ENCODE peak calls at places on chromosome 11, in ten cellular contexts. N is A549, V is transverse colon, A is sigmoid colon, O is testis, U is adrenal gland, K is spleen, J is HCT116, P is GM12891, B is right lobe of liver. D is an unnamed sample.

GRCh38 chr11:122843281-122844150 is 5.2 kb downstream of the CRTAM start:
- DNase-seq in N (no peak), V (no peak), A (no peak), O (no peak), U (no peak), K (no peak), J (no peak), P (peak), B (no peak), D (peak)

GRCh38 chr11:95301497-95301896 is 70.5 kb upstream of the SESN3 start:
- DNase-seq in N (no peak), V (no peak), A (no peak), O (no peak), U (peak), K (no peak), J (no peak), P (no peak), B (no peak), D (no peak)

GRCh38 chr11:66113132-66113856 is 43.2 kb downstream of the PACS1 start:
- DNase-seq in N (peak), V (no peak), A (no peak), O (no peak), U (no peak), K (no peak), J (peak), P (no peak), B (no peak), D (no peak)

GRCh38 chr11:131978351-131978750 is 607.9 kb downstream of the NTM start:
- DNase-seq in N (no peak), V (no peak), A (no peak), O (no peak), U (no peak), K (no peak), J (no peak), P (no peak), B (no peak), D (no peak)

GRCh38 chr11:37072538-37072937 is 474.5 kb upstream of the RAG2 start:
- DNase-seq in N (no peak), V (no peak), A (no peak), O (no peak), U (no peak), K (no peak), J (no peak), P (no peak), B (no peak), D (no peak)

GRCh38 chr11:130528301-130528651 is 79.8 kb downstream of the ADAMTS15 start:
- DNase-seq in N (no peak), V (no peak), A (no peak), O (no peak), U (no peak), K (no peak), J (no peak), P (no peak), B (no peak), D (no peak)

GRCh38 chr11:66188580-66188979 is 79.9 kb upstream of the RAB1B start:
- DNase-seq in N (no peak), V (no peak), A (no peak), O (no peak), U (no peak), K (no peak), J (no peak), P (no peak), B (no peak), D (no peak)

GRCh38 chr11:126188332-126189108 is 22.9 kb downstream of the RPUSD4 start:
- DNase-seq in N (no peak), V (peak), A (no peak), O (no peak), U (no peak), K (peak), J (no peak), P (peak), B (no peak), D (no peak)

GRCh38 chr11:33387586-33387985 is 130.4 kb downstream of the HIPK3 start:
- DNase-seq in N (no peak), V (no peak), A (no peak), O (no peak), U (no peak), K (no peak), J (no peak), P (no peak), B (no peak), D (no peak)

GRCh38 chr11:14552089-14552488 is 31.9 kb upstream of the PSMA1 start:
- DNase-seq in N (no peak), V (no peak), A (no peak), O (no peak), U (no peak), K (no peak), J (no peak), P (no peak), B (no peak), D (no peak)

DNA sequence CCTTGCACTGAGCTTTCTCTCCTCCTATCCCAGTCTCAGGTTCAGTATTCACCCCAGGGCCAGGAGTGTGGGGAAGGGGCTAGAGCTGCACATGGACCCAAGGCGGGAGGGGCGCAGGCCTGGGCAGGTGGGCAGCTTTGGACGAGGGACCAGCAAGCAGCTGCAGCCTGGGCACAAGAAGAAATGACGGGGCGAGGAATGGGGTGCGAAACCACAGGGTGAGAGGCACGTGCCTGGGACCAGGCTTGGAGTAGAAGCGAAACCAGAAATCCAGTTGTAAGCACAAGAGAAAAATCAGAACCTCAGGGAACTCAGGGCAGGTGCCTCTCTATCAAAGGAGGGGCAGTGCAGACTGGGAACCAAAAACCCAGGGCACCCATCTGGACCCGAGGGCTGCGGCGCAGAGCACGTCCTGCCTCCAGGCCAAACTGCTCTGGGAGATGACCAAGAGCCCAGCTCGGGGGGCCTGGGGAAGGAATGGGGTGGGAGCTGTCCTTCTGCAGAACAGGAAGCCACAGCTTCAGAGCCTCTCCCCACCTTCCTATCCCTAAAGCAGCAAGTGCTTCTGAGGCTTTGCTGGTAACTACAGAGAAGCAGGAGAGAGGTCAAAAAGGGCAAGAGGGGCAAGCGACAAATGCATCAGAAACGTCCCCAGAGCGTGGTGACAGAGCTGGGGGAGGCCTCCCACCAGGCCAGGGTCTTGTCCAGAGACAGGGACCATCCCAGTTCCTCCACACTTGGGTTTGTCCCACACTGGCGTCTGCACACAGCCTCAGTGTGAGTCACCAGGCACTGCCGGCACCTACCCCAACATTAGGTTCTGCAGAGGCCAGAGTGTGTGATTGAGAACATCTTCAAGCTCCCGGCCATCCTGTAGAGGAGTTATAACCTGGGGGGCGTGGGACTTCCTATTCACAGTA is 18.3 kb upstream of the TMPRSS4 start:
- DNase-seq in N (no peak), V (peak), A (peak), O (no peak), U (no peak), K (peak), J (no peak), P (no peak), B (no peak), D (no peak)
- TF ChIP-seq POLR2A in N (no peak), V (no peak), A (no peak), O (no peak), U (no peak), K (no peak), J (no peak), P (no peak), B (no peak), D (no peak)

DNA sequence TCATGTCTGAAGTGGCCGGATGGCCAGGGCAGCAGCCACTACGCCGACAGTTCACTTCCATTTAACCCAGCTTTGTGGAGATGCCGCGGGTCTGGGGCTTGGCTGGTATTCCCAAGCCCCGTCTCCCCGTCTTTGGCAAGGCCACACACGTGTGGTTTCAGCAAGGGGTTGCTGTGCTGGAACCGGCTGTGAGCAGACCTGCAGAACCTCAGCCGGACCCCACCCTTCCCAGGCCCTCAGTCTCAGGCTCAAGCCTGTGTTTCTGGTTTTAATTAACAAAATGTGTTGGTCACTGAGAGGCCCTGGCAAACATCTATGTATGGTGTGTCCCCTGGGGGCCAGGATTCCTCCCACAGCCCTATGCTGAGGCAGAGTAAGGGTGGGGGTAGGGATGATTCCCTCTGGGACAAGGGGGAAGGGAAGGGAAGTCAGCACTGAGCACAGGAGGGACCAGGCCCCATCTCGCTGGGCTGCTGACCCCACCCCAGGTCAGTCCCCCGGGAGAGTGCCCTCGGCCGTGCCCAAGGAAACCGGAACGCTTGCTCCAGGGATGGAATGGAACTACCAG is 9.3 kb downstream of the OSBPL5 start:
- DNase-seq in N (no peak), V (peak), A (peak), O (no peak), U (no peak), K (peak), J (no peak), P (no peak), B (peak), D (no peak)
- TF ChIP-seq POLR2A in N (no peak), V (no peak), A (no peak), O (no peak), U (no peak), K (no peak), J (no peak), P (no peak), B (no peak), D (no peak)

GRCh38 chr11:93733474-93733873 is 7.8 kb downstream of the TAF1D start:
- DNase-seq in N (no peak), V (no peak), A (no peak), O (no peak), U (no peak), K (no peak), J (no peak), P (no peak), B (no peak), D (no peak)
- TF ChIP-seq POLR2A in N (no peak), V (no peak), A (no peak), O (no peak), U (no peak), K (no peak), J (no peak), P (peak), B (no peak), D (no peak)

GRCh38 chr11:75188671-75189070 is 37.8 kb downstream of the SLCO2B1 start:
- DNase-seq in N (no peak), V (no peak), A (no peak), O (no peak), U (no peak), K (no peak), J (no peak), P (no peak), B (no peak), D (no peak)
- TF ChIP-seq POLR2A in N (no peak), V (peak), A (no peak), O (no peak), U (no peak), K (no peak), J (no peak), P (no peak), B (no peak), D (no peak)

GRCh38 chr11:62601364-62602140 is at the start of gene MTA2:
- DNase-seq in N (peak), V (peak), A (peak), O (peak), U (peak), K (peak), J (peak), P (peak), B (peak), D (peak)
- TF ChIP-seq POLR2A in N (peak), V (peak), A (peak), O (peak), U (peak), K (no peak), J (peak), P (peak), B (peak), D (peak)